ENCODE peak calls at places on chromosomes 11 and 22, in five cellular contexts. U is hepatocyte, V is HCT116, G is GM23338, Y is endothelial cell of umbilical vein. S is an unnamed sample.

GRCh38 chr22:49968831-49969661 is 8.5 kb downstream of the PIM3 start:
- DNase-seq in Y (no peak), V (no peak), U (peak; percentile 35), G (no peak), S (no peak)

GRCh38 chr11:114796954-114797721 is 118.8 kb downstream of the NXPE2 start:
- DNase-seq in G (no peak), U (no peak), V (no peak), Y (peak; percentile 66), S (no peak)

GRCh38 chr22:39917091-39917703 is 16.3 kb downstream of the GRAP2 start:
- DNase-seq in U (no peak), G (no peak), Y (no peak), V (no peak), S (no peak)

GRCh38 chr22:19514831-19515565 is 9.2 kb downstream of the CLDN5 start:
- DNase-seq in Y (no peak), V (no peak), U (no peak), G (no peak), S (no peak)

GRCh38 chr11:62614275-62614674 is 1.2 kb downstream of the ROM1 start:
- DNase-seq in Y (no peak), U (peak; percentile 77), G (no peak), V (no peak), S (no peak)

GRCh38 chr11:70630816-70631623 is 232.7 kb downstream of the CTTN start:
- DNase-seq in V (no peak), Y (no peak), G (no peak), U (no peak), S (no peak)

GRCh38 chr11:25423436-25424184 is 908.3 kb upstream of the ANO3 start:
- DNase-seq in V (no peak), G (peak; percentile 2), Y (no peak), U (no peak), S (no peak)

GRCh38 chr22:36744413-36744765 is 31.5 kb downstream of the IFT27 start:
- DNase-seq in G (no peak), V (no peak), Y (no peak), U (no peak), S (no peak)

GRCh38 chr11:78646564-78647185 is 72.0 kb upstream of the NARS2 start:
- DNase-seq in V (peak; percentile 49), Y (peak; percentile 45), U (peak; percentile 86), G (peak; percentile 89), S (peak; percentile 56)

GRCh38 chr11:65204143-65204542 is 22.4 kb downstream of the CAPN1 start:
- DNase-seq in U (no peak), V (no peak), G (no peak), Y (no peak), S (no peak)

GRCh38 chr11:124754309-124754708 is 2.3 kb upstream of the VSIG2 start:
- DNase-seq in U (no peak), V (no peak), Y (peak; percentile 37), G (no peak), S (no peak)

GRCh38 chr11:73242291-73243092 is 24.4 kb downstream of the P2RY2 start:
- DNase-seq in V (peak; percentile 65), Y (peak; percentile 84), G (peak; percentile 90), U (peak; percentile 85), S (peak; percentile 82)

GRCh38 chr22:26835929-26836528 is 178.6 kb downstream of the MIAT start:
- DNase-seq in U (peak; percentile 55), G (peak; percentile 94), V (peak; percentile 33), Y (peak; percentile 42), S (peak; percentile 71)

GRCh38 chr11:10125522-10126133 is 168.4 kb downstream of the SBF2 start:
- DNase-seq in Y (no peak), G (no peak), V (no peak), U (no peak), S (no peak)

GRCh38 chr22:31271026-31271425 is 21.3 kb downstream of the PIK3IP1 start:
- DNase-seq in V (no peak), Y (no peak), U (no peak), G (no peak), S (no peak)

GRCh38 chr11:105189586-105189985 is 50.0 kb upstream of the CARD18 start:
- DNase-seq in G (no peak), U (no peak), Y (no peak), V (no peak), S (peak; percentile 41)

GRCh38 chr11:58928082-58928574 is 11.2 kb upstream of the GLYATL1 start:
- DNase-seq in G (peak; percentile 59), U (peak; percentile 43), V (no peak), Y (no peak), S (no peak)

GRCh38 chr22:20918663-20919220 is 1.5 kb downstream of the CRKL start:
- DNase-seq in V (no peak), G (no peak), U (peak; percentile 19), Y (no peak), S (peak; percentile 8)

GRCh38 chr11:103923473-103923931 is 112.9 kb upstream of the DDI1 start:
- DNase-seq in G (peak; percentile 7), U (peak; percentile 67), Y (no peak), V (peak; percentile 26), S (no peak)

GRCh38 chr11:129770993-129771392 is 44.7 kb upstream of the TMEM45B start:
- DNase-seq in U (no peak), V (no peak), G (no peak), Y (no peak), S (no peak)

GRCh38 chr11:121366970-121367369 is 74.4 kb downstream of the SC5D start:
- DNase-seq in U (no peak), V (no peak), G (no peak), Y (no peak), S (peak; percentile 78)

GRCh38 chr11:46541593-46542371 is 52.0 kb downstream of the AMBRA1 start:
- DNase-seq in G (no peak), Y (no peak), U (no peak), V (no peak), S (no peak)

GRCh38 chr11:35893796-35894475 is 49.9 kb upstream of the LDLRAD3 start:
- DNase-seq in G (peak; percentile 8), U (peak; percentile 65), V (no peak), Y (no peak), S (no peak)

GRCh38 chr11:119853581-119854360 is 124.8 kb upstream of the NECTIN1 start:
- DNase-seq in Y (no peak), U (no peak), V (no peak), G (no peak), S (no peak)

GRCh38 chr11:73972620-73973449 is 9.8 kb downstream of the UCP2 start:
- DNase-seq in Y (no peak), V (no peak), U (no peak), G (no peak), S (no peak)

DNA sequence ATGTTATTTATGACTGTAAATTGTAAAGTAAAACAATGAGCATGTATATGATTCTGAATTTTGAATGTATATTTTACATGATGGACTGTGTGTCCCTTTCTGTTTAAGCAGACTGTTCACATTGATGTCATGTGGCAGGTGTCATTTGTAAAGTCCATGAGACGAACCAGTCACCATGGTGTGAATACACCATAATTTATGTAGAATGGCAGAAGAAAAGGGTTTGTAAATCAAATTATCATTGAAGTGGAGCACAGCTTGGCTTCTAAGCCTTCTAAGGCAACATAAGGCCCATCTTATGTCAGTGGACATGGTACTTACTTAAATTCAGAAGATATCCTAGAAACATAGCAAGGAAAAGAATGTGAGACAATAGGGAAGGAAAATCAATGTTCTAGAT is 4.5 kb downstream of the MAP6 start:
- DNase-seq in Y (no peak), V (no peak), G (no peak), U (no peak), S (peak; percentile 64)
- TF ChIP-seq EZH2 in Y (no peak), V (no peak), G (no peak), U (no peak), S (no peak)

GRCh38 chr22:28414017-28414416 is 265.6 kb downstream of the TTC28 start:
- DNase-seq in V (no peak), Y (peak; percentile 63), G (no peak), U (no peak), S (no peak)

GRCh38 chr22:28413612-28414011 is 266.0 kb downstream of the TTC28 start:
- DNase-seq in G (no peak), Y (no peak), V (no peak), U (no peak), S (no peak)

GRCh38 chr22:28417426-28417825 is 262.2 kb downstream of the TTC28 start:
- DNase-seq in G (no peak), Y (no peak), U (no peak), V (no peak), S (no peak)

GRCh38 chr22:28419916-28420315 is 259.7 kb downstream of the TTC28 start:
- DNase-seq in Y (no peak), U (no peak), G (no peak), V (no peak), S (no peak)

DNA sequence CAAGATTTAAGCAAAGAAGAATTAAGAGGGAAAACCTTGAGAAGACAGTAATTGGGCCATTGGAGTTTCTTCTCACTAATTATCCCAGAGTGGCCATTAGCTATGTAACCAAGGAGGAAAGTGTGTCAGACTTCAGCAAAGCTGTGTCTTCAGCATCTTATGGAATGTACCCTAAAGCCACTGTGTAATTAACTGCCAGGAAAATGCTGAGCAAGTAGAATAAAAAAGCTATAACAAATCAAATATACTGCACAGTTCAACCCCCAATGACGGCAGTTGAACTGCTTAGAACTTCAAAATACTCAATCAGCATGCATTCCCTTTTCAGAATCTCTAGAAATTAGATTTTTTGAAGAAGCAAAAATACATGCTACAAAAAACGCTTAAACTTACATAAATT is 261.6 kb downstream of the TTC28 start:
- DNase-seq in Y (no peak), U (no peak), G (no peak), V (no peak), S (no peak)
- H3K27ac ChIP-seq in Y (no peak overlapping the region), U (no peak overlapping the region), G (no peak overlapping the region), V (no peak overlapping the region), S (no peak overlapping the region)

GRCh38 chr11:92739020-92739419 is 230.4 kb upstream of the MTNR1B start:
- DNase-seq in G (no peak), V (no peak), Y (no peak), U (no peak), S (peak; percentile 10)

GRCh38 chr11:92738281-92738680 is 231.2 kb upstream of the MTNR1B start:
- DNase-seq in Y (no peak), U (no peak), V (no peak), G (no peak), S (no peak)

GRCh38 chr11:92740251-92740650 is 229.2 kb upstream of the MTNR1B start:
- DNase-seq in Y (no peak), V (no peak), G (no peak), U (no peak), S (no peak)

DNA sequence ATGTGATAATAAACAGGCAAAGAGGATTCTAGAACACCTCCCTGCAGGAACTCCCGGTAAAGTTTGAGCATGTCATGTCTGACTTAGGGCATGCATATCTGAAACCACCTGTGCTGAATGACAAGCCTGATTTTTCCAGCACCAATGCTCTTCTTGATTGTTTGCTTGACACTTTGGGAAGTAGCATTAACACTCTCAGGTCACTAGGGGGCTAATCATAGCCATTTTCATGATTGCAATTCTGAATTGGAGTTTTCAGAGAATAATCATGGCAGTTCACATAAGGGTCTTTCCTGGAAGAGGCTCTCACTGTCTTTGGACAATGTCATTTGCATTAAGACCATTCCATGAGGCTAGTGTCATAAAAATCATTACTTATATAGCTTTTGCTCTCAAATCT is 234.4 kb upstream of the MTNR1B start:
- DNase-seq in Y (no peak), V (no peak), U (no peak), G (peak; percentile 58), S (peak; percentile 46)
- TF ChIP-seq CTCF in Y (no peak), V (peak; percentile 45), U (peak; percentile 19), G (peak; percentile 60), S (peak; percentile 58)

GRCh38 chr11:416757-417621 is 2.2 kb upstream of the SIGIRR start:
- DNase-seq in Y (peak; percentile 18), U (peak; percentile 87), G (peak; percentile 93), V (no peak), S (no peak)
- TF ChIP-seq EZH2 in Y (no peak), U (no peak), G (no peak), V (no peak), S (no peak)

GRCh38 chr11:118411523-118411922 is 10.1 kb downstream of the ATP5MG start:
- DNase-seq in G (no peak), V (no peak), Y (no peak), U (peak; percentile 21), S (no peak)
- H3K27ac ChIP-seq in G (no peak overlapping the region), V (no peak overlapping the region), Y (no peak overlapping the region), U (no peak overlapping the region), S (no peak overlapping the region)

S was measured in A673.